ENCODE peak calls at places on chromosomes 12 and 14, in six cellular contexts. One of them, this sample, is unnamed.

GRCh38 chr12:98939350-98939749 is 294.3 kb downstream of the APAF1 start:
- DNase-seq in upper lobe of right lung: no peak
- DNase-seq in testis: no peak
- DNase-seq in CD4-positive, CD25-positive, alpha-beta regulatory T cell: peak; percentile 2
- DNase-seq in psoas muscle: no peak
- DNase-seq in GM23248: peak; percentile 72
- DNase-seq in this sample: no peak

GRCh38 chr12:48788522-48788851 is 402 bp downstream of the ADCY6 start:
- DNase-seq in CD4-positive, CD25-positive, alpha-beta regulatory T cell: no peak
- DNase-seq in psoas muscle: no peak
- DNase-seq in testis: no peak
- DNase-seq in upper lobe of right lung: peak; percentile 73
- DNase-seq in GM23248: peak; percentile 48
- DNase-seq in this sample: no peak

GRCh38 chr12:131929530-131930456 is 717 bp downstream of the PUS1 start:
- DNase-seq in psoas muscle: no peak
- DNase-seq in testis: peak; percentile 53
- DNase-seq in GM23248: peak; percentile 68
- DNase-seq in CD4-positive, CD25-positive, alpha-beta regulatory T cell: peak; percentile 61
- DNase-seq in upper lobe of right lung: no peak
- DNase-seq in this sample: peak; percentile 30

GRCh38 chr12:123655420-123655819 is 15.5 kb upstream of the TCTN2 start:
- DNase-seq in psoas muscle: no peak
- DNase-seq in upper lobe of right lung: no peak
- DNase-seq in GM23248: no peak
- DNase-seq in testis: no peak
- DNase-seq in CD4-positive, CD25-positive, alpha-beta regulatory T cell: no peak
- DNase-seq in this sample: no peak

GRCh38 chr12:127963926-127964325 is 303.0 kb upstream of the TMEM132C start:
- DNase-seq in CD4-positive, CD25-positive, alpha-beta regulatory T cell: no peak
- DNase-seq in GM23248: no peak
- DNase-seq in psoas muscle: no peak
- DNase-seq in upper lobe of right lung: no peak
- DNase-seq in testis: no peak
- DNase-seq in this sample: no peak

GRCh38 chr12:118436002-118436724 is 59.8 kb downstream of the SUDS3 start:
- DNase-seq in CD4-positive, CD25-positive, alpha-beta regulatory T cell: no peak
- DNase-seq in upper lobe of right lung: no peak
- DNase-seq in psoas muscle: no peak
- DNase-seq in testis: no peak
- DNase-seq in GM23248: peak; percentile 6
- DNase-seq in this sample: no peak

GRCh38 chr14:94196057-94196456 is 21.9 kb downstream of the PPP4R4 start:
- DNase-seq in testis: no peak
- DNase-seq in GM23248: no peak
- DNase-seq in psoas muscle: no peak
- DNase-seq in CD4-positive, CD25-positive, alpha-beta regulatory T cell: no peak
- DNase-seq in upper lobe of right lung: no peak
- DNase-seq in this sample: no peak

GRCh38 chr12:108621161-108621560 is 12.5 kb downstream of the SELPLG start:
- DNase-seq in GM23248: no peak
- DNase-seq in CD4-positive, CD25-positive, alpha-beta regulatory T cell: no peak
- DNase-seq in upper lobe of right lung: no peak
- DNase-seq in psoas muscle: no peak
- DNase-seq in testis: no peak
- DNase-seq in this sample: no peak

GRCh38 chr12:26287666-26288408 is 92.5 kb downstream of the SSPN start:
- DNase-seq in testis: no peak
- DNase-seq in CD4-positive, CD25-positive, alpha-beta regulatory T cell: no peak
- DNase-seq in upper lobe of right lung: no peak
- DNase-seq in GM23248: no peak
- DNase-seq in psoas muscle: peak; percentile 69
- DNase-seq in this sample: no peak

GRCh38 chr12:64675795-64676194 is 65.5 kb downstream of the RASSF3 start:
- DNase-seq in CD4-positive, CD25-positive, alpha-beta regulatory T cell: no peak
- DNase-seq in psoas muscle: no peak
- DNase-seq in testis: no peak
- DNase-seq in upper lobe of right lung: no peak
- DNase-seq in GM23248: peak; percentile 55
- DNase-seq in this sample: no peak

GRCh38 chr12:109252799-109253198 is 56.3 kb downstream of the FOXN4 start:
- DNase-seq in upper lobe of right lung: no peak
- DNase-seq in GM23248: no peak
- DNase-seq in CD4-positive, CD25-positive, alpha-beta regulatory T cell: no peak
- DNase-seq in testis: no peak
- DNase-seq in psoas muscle: no peak
- DNase-seq in this sample: no peak

GRCh38 chr12:130154276-130154675 is 8.0 kb upstream of the FZD10 start:
- DNase-seq in testis: no peak
- DNase-seq in psoas muscle: no peak
- DNase-seq in CD4-positive, CD25-positive, alpha-beta regulatory T cell: no peak
- DNase-seq in upper lobe of right lung: peak; percentile 43
- DNase-seq in GM23248: no peak
- DNase-seq in this sample: no peak

GRCh38 chr14:61925043-61925442 is 162.8 kb downstream of the SNAPC1 start:
- DNase-seq in testis: no peak
- DNase-seq in upper lobe of right lung: no peak
- DNase-seq in CD4-positive, CD25-positive, alpha-beta regulatory T cell: peak; percentile 6
- DNase-seq in psoas muscle: no peak
- DNase-seq in GM23248: peak; percentile 38
- DNase-seq in this sample: no peak

GRCh38 chr14:55780156-55780946 is 200.3 kb downstream of the KTN1 start:
- DNase-seq in psoas muscle: peak; percentile 21
- DNase-seq in testis: peak; percentile 18
- DNase-seq in CD4-positive, CD25-positive, alpha-beta regulatory T cell: no peak
- DNase-seq in GM23248: peak; percentile 72
- DNase-seq in upper lobe of right lung: no peak
- DNase-seq in this sample: no peak

GRCh38 chr14:52068741-52069616 is at the start of gene NID2:
- DNase-seq in CD4-positive, CD25-positive, alpha-beta regulatory T cell: peak; percentile 68
- DNase-seq in psoas muscle: peak; percentile 87
- DNase-seq in upper lobe of right lung: peak; percentile 71
- DNase-seq in testis: peak; percentile 84
- DNase-seq in GM23248: peak; percentile 97
- DNase-seq in this sample: peak; percentile 27

GRCh38 chr14:77161011-77161410 is 19.4 kb upstream of the ZDHHC22 start:
- DNase-seq in upper lobe of right lung: no peak
- DNase-seq in GM23248: no peak
- DNase-seq in CD4-positive, CD25-positive, alpha-beta regulatory T cell: no peak
- DNase-seq in psoas muscle: no peak
- DNase-seq in testis: no peak
- DNase-seq in this sample: no peak

GRCh38 chr12:123485756-123486155 is 27.8 kb downstream of the SNRNP35 start:
- DNase-seq in psoas muscle: no peak
- DNase-seq in CD4-positive, CD25-positive, alpha-beta regulatory T cell: no peak
- DNase-seq in upper lobe of right lung: no peak
- DNase-seq in testis: no peak
- DNase-seq in GM23248: no peak
- DNase-seq in this sample: no peak

GRCh38 chr12:132312516-132312915 is 16.9 kb downstream of the GALNT9 start:
- DNase-seq in upper lobe of right lung: no peak
- DNase-seq in CD4-positive, CD25-positive, alpha-beta regulatory T cell: no peak
- DNase-seq in psoas muscle: no peak
- DNase-seq in GM23248: no peak
- DNase-seq in testis: no peak
- DNase-seq in this sample: no peak

GRCh38 chr12:30822385-30823139 is 67.8 kb upstream of the CAPRIN2 start:
- DNase-seq in upper lobe of right lung: peak; percentile 88
- DNase-seq in testis: peak; percentile 70
- DNase-seq in psoas muscle: peak; percentile 51
- DNase-seq in CD4-positive, CD25-positive, alpha-beta regulatory T cell: peak; percentile 46
- DNase-seq in GM23248: peak; percentile 79
- DNase-seq in this sample: peak; percentile 36

GRCh38 chr12:100799770-100800169 is 5.2 kb downstream of the ANO4 start:
- DNase-seq in GM23248: peak; percentile 65
- DNase-seq in testis: no peak
- DNase-seq in psoas muscle: no peak
- DNase-seq in upper lobe of right lung: no peak
- DNase-seq in CD4-positive, CD25-positive, alpha-beta regulatory T cell: no peak
- DNase-seq in this sample: no peak

GRCh38 chr12:39442895-39443703 is at the start of gene KIF21A:
- DNase-seq in CD4-positive, CD25-positive, alpha-beta regulatory T cell: peak; percentile 92
- DNase-seq in GM23248: peak; percentile 97
- DNase-seq in psoas muscle: peak; percentile 93
- DNase-seq in upper lobe of right lung: peak; percentile 96
- DNase-seq in testis: peak; percentile 88
- DNase-seq in this sample: peak; percentile 93

DNA sequence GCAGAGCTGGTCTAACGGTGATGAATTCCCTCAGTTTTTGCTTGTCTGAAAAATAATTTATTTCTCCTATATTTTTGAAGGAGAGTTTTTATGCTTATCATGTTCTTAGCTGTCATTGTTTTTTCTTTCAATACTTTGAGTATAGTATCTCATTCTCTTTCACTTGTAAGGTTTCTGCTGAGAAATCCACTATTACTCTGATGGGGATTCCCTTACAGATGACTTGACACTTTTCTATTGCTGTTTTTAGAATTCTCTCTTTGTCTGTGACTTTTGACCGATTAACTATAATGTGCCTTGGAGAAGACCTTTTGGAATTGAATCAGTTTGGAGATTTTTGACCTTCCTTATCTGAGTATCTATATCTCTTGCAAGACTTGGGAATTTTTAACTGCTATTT is 139.6 kb downstream of the PRKD1 start:
- DNase-seq in testis: no peak
- DNase-seq in CD4-positive, CD25-positive, alpha-beta regulatory T cell: no peak
- DNase-seq in GM23248: no peak
- DNase-seq in psoas muscle: no peak
- DNase-seq in upper lobe of right lung: no peak
- DNase-seq in this sample: no peak
- H3K36me3 ChIP-seq in testis: no peaks in the 10 kb centered on the region
- H3K36me3 ChIP-seq in CD4-positive, CD25-positive, alpha-beta regulatory T cell: no peaks in the 10 kb centered on the region
- H3K36me3 ChIP-seq in GM23248: no peaks in the 10 kb centered on the region
- H3K36me3 ChIP-seq in psoas muscle: no peaks in the 10 kb centered on the region
- H3K36me3 ChIP-seq in upper lobe of right lung: no peaks in the 10 kb centered on the region
- H3K36me3 ChIP-seq in this sample: no peaks in the 10 kb centered on the region

GRCh38 chr14:106631886-106632285 is 1105.5 kb downstream of the TMEM121 start:
- DNase-seq in GM23248: no peak
- DNase-seq in upper lobe of right lung: no peak
- DNase-seq in CD4-positive, CD25-positive, alpha-beta regulatory T cell: no peak
- DNase-seq in psoas muscle: no peak
- DNase-seq in testis: no peak
- DNase-seq in this sample: no peak

DNA sequence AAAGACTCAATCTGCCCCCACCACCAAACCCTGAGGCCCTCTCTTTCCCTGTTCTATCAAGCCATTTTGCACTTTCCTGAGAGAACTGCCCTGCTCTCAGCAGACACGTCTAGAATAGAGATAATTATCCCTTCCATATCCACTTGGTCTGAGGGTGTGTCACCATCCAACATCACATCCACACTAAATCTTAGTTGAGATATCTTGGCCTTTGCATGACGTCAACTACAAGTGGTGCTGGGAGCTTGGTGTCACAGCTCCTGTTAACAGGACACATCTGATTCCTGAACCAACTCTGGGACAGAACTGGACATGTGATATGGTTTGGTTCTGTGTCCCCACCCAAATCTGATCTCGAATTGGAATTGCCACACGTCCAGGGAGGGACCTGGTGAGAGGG is 1109.2 kb downstream of the TMEM121 start:
- DNase-seq in psoas muscle: no peak
- DNase-seq in testis: no peak
- DNase-seq in upper lobe of right lung: no peak
- DNase-seq in GM23248: no peak
- DNase-seq in CD4-positive, CD25-positive, alpha-beta regulatory T cell: no peak
- DNase-seq in this sample: no peak
- H3K27me3 ChIP-seq in psoas muscle: no peaks in the 10 kb centered on the region
- H3K27me3 ChIP-seq in testis: no peaks in the 10 kb centered on the region
- H3K27me3 ChIP-seq in upper lobe of right lung: no peaks in the 10 kb centered on the region
- H3K27me3 ChIP-seq in GM23248: no peaks in the 10 kb centered on the region
- H3K27me3 ChIP-seq in CD4-positive, CD25-positive, alpha-beta regulatory T cell: peaks cover 6% of the 10 kb centered on the region
- H3K27me3 ChIP-seq in this sample: no peaks in the 10 kb centered on the region

GRCh38 chr12:107393043-107393725 is 292.4 kb upstream of the PWP1 start:
- DNase-seq in psoas muscle: no peak
- DNase-seq in CD4-positive, CD25-positive, alpha-beta regulatory T cell: peak; percentile 40
- DNase-seq in GM23248: no peak
- DNase-seq in testis: no peak
- DNase-seq in upper lobe of right lung: no peak
- DNase-seq in this sample: no peak
- H3K36me3 ChIP-seq in psoas muscle: no peaks in the 10 kb centered on the region
- H3K36me3 ChIP-seq in CD4-positive, CD25-positive, alpha-beta regulatory T cell: no peaks in the 10 kb centered on the region
- H3K36me3 ChIP-seq in GM23248: no peaks in the 10 kb centered on the region
- H3K36me3 ChIP-seq in testis: no peaks in the 10 kb centered on the region
- H3K36me3 ChIP-seq in upper lobe of right lung: no peaks in the 10 kb centered on the region
- H3K36me3 ChIP-seq in this sample: no peaks in the 10 kb centered on the region

GRCh38 chr12:2583642-2584041 is 211.1 kb upstream of the FKBP4 start:
- DNase-seq in upper lobe of right lung: peak; percentile 30
- DNase-seq in CD4-positive, CD25-positive, alpha-beta regulatory T cell: no peak
- DNase-seq in testis: no peak
- DNase-seq in psoas muscle: no peak
- DNase-seq in GM23248: no peak
- DNase-seq in this sample: no peak

GRCh38 chr12:2588345-2588744 is 206.4 kb upstream of the FKBP4 start:
- DNase-seq in testis: no peak
- DNase-seq in GM23248: no peak
- DNase-seq in upper lobe of right lung: no peak
- DNase-seq in CD4-positive, CD25-positive, alpha-beta regulatory T cell: no peak
- DNase-seq in psoas muscle: no peak
- DNase-seq in this sample: no peak

GRCh38 chr12:2586159-2587035 is 208.4 kb upstream of the FKBP4 start:
- DNase-seq in psoas muscle: no peak
- DNase-seq in upper lobe of right lung: peak; percentile 3
- DNase-seq in GM23248: no peak
- DNase-seq in CD4-positive, CD25-positive, alpha-beta regulatory T cell: no peak
- DNase-seq in testis: no peak
- DNase-seq in this sample: no peak

GRCh38 chr12:2593045-2593444 is 201.7 kb upstream of the FKBP4 start:
- DNase-seq in CD4-positive, CD25-positive, alpha-beta regulatory T cell: no peak
- DNase-seq in psoas muscle: no peak
- DNase-seq in testis: no peak
- DNase-seq in GM23248: no peak
- DNase-seq in upper lobe of right lung: peak; percentile 33
- DNase-seq in this sample: no peak

DNA sequence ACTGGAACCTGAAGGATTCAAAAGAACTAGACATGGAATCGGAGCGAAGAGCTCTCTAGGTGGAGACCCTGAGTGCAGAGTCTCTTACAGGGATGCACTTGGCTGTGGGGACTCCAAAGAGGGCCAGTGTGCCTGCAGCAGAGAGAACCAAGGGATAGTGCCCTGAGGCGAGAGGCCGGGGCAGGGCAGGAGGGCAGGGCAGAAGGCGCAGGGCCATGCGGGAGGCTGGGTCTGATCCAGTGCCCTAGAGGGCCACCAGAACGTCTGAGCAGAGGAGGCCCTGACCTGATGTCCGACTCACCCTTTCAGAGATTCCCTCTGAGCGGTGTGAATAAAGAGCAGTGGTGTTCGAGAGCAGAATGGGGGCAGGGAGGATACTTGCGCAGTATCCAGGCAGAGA is 205.4 kb upstream of the FKBP4 start:
- DNase-seq in CD4-positive, CD25-positive, alpha-beta regulatory T cell: no peak
- DNase-seq in testis: no peak
- DNase-seq in upper lobe of right lung: peak; percentile 34
- DNase-seq in psoas muscle: no peak
- DNase-seq in GM23248: no peak
- DNase-seq in this sample: no peak
- H3K27me3 ChIP-seq in CD4-positive, CD25-positive, alpha-beta regulatory T cell: peaks cover 2% of the 10 kb centered on the region
- H3K27me3 ChIP-seq in testis: no peaks in the 10 kb centered on the region
- H3K27me3 ChIP-seq in upper lobe of right lung: peaks cover 4% of the 10 kb centered on the region
- H3K27me3 ChIP-seq in psoas muscle: peaks cover 3% of the 10 kb centered on the region
- H3K27me3 ChIP-seq in GM23248: no peaks in the 10 kb centered on the region
- H3K27me3 ChIP-seq in this sample: no peaks in the 10 kb centered on the region

GRCh38 chr14:21264025-21264801 is 5.0 kb downstream of the HNRNPC start:
- DNase-seq in CD4-positive, CD25-positive, alpha-beta regulatory T cell: peak; percentile 79
- DNase-seq in testis: no peak
- DNase-seq in GM23248: peak; percentile 94
- DNase-seq in psoas muscle: no peak
- DNase-seq in upper lobe of right lung: no peak
- DNase-seq in this sample: no peak
- H3K36me3 ChIP-seq in CD4-positive, CD25-positive, alpha-beta regulatory T cell: peaks cover 74% of the 10 kb centered on the region
- H3K36me3 ChIP-seq in testis: no peaks in the 10 kb centered on the region
- H3K36me3 ChIP-seq in GM23248: peaks cover 56% of the 10 kb centered on the region
- H3K36me3 ChIP-seq in psoas muscle: peaks cover 7% of the 10 kb centered on the region
- H3K36me3 ChIP-seq in upper lobe of right lung: peaks cover 70% of the 10 kb centered on the region
- H3K36me3 ChIP-seq in this sample: peaks cover 26% of the 10 kb centered on the region